ENCODE peak calls at places on chromosomes 7 and 10, in seven cellular contexts. U is frontal cortex; B is HEK293T; Y is prostate gland; T is GM23338; D is T-cell; F is activated CD4-positive, alpha-beta T cell treated with anti-CD3 and anti-CD28 coated beads, Interleukin-2, amount 10 ng/mL, durations not matched to agents 24 days and 14 days. I is an unnamed sample.

GRCh38 chr10:62456611-62457101 is 82.5 kb downstream of the ZNF365 start:
- DNase-seq in B (no peak), U (no peak), Y (no peak), F (no peak), T (no peak), D (no peak), I (no peak)

GRCh38 chr7:41219276-41219675 is 483.6 kb downstream of the INHBA start:
- DNase-seq in Y (no peak), F (no peak), T (peak; percentile 80), U (no peak), B (no peak), D (no peak), I (no peak)

GRCh38 chr10:75379234-75379724 is 22.3 kb downstream of the ZNF503 start:
- DNase-seq in F (no peak), T (no peak), U (no peak), Y (peak; percentile 10), B (peak; percentile 68), D (no peak), I (no peak)

GRCh38 chr10:30980951-30981616 is 50.6 kb downstream of the ZNF438 start:
- DNase-seq in B (no peak), U (peak; percentile 6), Y (peak; percentile 85), T (no peak), D (no peak), F (peak; percentile 40), I (no peak)

GRCh38 chr10:96585726-96586418 is 940 bp downstream of the TM9SF3 start:
- DNase-seq in T (peak; percentile 18), F (peak; percentile 76), D (no peak), U (no peak), Y (peak; percentile 51), B (peak; percentile 41), I (no peak)

GRCh38 chr7:92586403-92586802 is 3.8 kb downstream of the FAM133B start:
- DNase-seq in U (no peak), Y (no peak), F (no peak), B (no peak), T (no peak), D (no peak), I (no peak)

GRCh38 chr10:50312464-50313437 is 61.4 kb upstream of the ASAH2 start:
- DNase-seq in B (no peak), T (no peak), U (no peak), Y (no peak), F (no peak), D (no peak), I (no peak)

GRCh38 chr10:127462643-127463295 is 86.3 kb upstream of the NPS start:
- DNase-seq in Y (no peak), U (no peak), F (no peak), B (no peak), T (no peak), D (no peak), I (no peak)

GRCh38 chr10:104267721-104268690 is 978 bp upstream of the GSTO2 start:
- DNase-seq in Y (no peak), U (no peak), F (no peak), B (peak; percentile 18), T (no peak), D (no peak), I (no peak)

GRCh38 chr10:100347568-100348195 is 649 bp downstream of the SCD start:
- DNase-seq in D (no peak), T (no peak), F (peak; percentile 65), Y (no peak), B (peak; percentile 50), U (no peak), I (no peak)

GRCh38 chr10:1171586-1171985 is 115.4 kb downstream of the WDR37 start:
- DNase-seq in B (no peak), Y (no peak), U (no peak), D (no peak), F (no peak), T (no peak), I (no peak)

GRCh38 chr10:120048358-120048757 is 155.8 kb downstream of the SEC23IP start:
- DNase-seq in Y (no peak), F (no peak), B (no peak), D (no peak), T (no peak), U (no peak), I (no peak)

GRCh38 chr7:44281811-44282600 is 43.4 kb downstream of the CAMK2B start:
- DNase-seq in T (no peak), B (no peak), Y (no peak), D (no peak), F (no peak), U (no peak), I (no peak)

GRCh38 chr7:128863433-128863989 is 855 bp downstream of the ATP6V1F start:
- DNase-seq in T (peak; percentile 90), Y (peak; percentile 33), U (no peak), F (peak; percentile 87), B (peak; percentile 69), D (peak; percentile 23), I (peak; percentile 45)

GRCh38 chr7:151188252-151188542 is 1.1 kb upstream of the ASB10 start:
- DNase-seq in F (no peak), Y (no peak), B (no peak), T (no peak), U (no peak), D (no peak), I (no peak)

GRCh38 chr7:44959433-44959951 is 19.3 kb downstream of the MYO1G start:
- DNase-seq in T (no peak), U (no peak), Y (no peak), D (no peak), B (no peak), F (peak; percentile 72), I (no peak)

GRCh38 chr7:35849158-35849831 is 48.4 kb downstream of the SEPTIN7 start:
- DNase-seq in F (no peak), T (peak; percentile 49), B (peak; percentile 14), D (no peak), Y (no peak), U (no peak), I (no peak)

GRCh38 chr10:3631709-3632330 is 153.2 kb downstream of the KLF6 start:
- DNase-seq in F (no peak), U (no peak), B (no peak), D (no peak), T (no peak), Y (no peak), I (no peak)

GRCh38 chr10:48805848-48806247 is 121.2 kb downstream of the WDFY4 start:
- DNase-seq in F (no peak), U (no peak), Y (no peak), T (no peak), D (no peak), B (no peak), I (no peak)

GRCh38 chr7:44280993-44281721 is 44.2 kb downstream of the CAMK2B start:
- DNase-seq in D (no peak), Y (no peak), U (no peak), F (no peak), B (no peak), T (no peak), I (no peak)